ENCODE peak calls at places on chromosomes 11 and 22, in eight cellular contexts. S is mucosa of descending colon; D is activated effector memory CD4-positive, alpha-beta T cell treated with Interleukin-2 at 50 U/mL for 16 hours; O is RPMI8226; P is activated CD4-positive, alpha-beta T cell treated with anti-CD3 and anti-CD28 coated beads for 24 hours; C is lower leg skin; M is stimulated activated CD8-positive, alpha-beta memory T cell treated with anti-CD3 and anti-CD28 coated beads, Interleukin-12 subunit alpha, Interleukin-12 subunit beta, amount 100 ng/mL, for 1 hour; Q is naive thymus-derived CD8-positive, alpha-beta T cell. X is an unnamed sample.
A peak's percentile ranks its signal among the peaks of the same experiment; 100 is the strongest.

GRCh38 chr11:69775163-69775755 is at the start of gene FGF4:
- DNase-seq in S (no peak), D (no peak), O (peak; percentile 58), P (no peak), C (no peak), M (no peak), Q (no peak), X (no peak)

GRCh38 chr11:10674991-10675440 is 18.5 kb downstream of the IRAG1 start:
- DNase-seq in S (no peak), D (no peak), O (no peak), P (no peak), C (peak; percentile 49), M (no peak), Q (no peak), X (no peak)

GRCh38 chr22:50170453-50171318 is at the start of gene PANX2:
- DNase-seq in S (peak; percentile 38), D (no peak), O (no peak), P (no peak), C (no peak), M (no peak), Q (no peak), X (peak; percentile 57)

GRCh38 chr11:61164610-61165424 is 3.6 kb upstream of the VPS37C start:
- DNase-seq in S (no peak), D (no peak), O (no peak), P (no peak), C (no peak), M (no peak), Q (no peak), X (no peak)

GRCh38 chr11:97451441-97451840 is 1061.6 kb downstream of the JRKL start:
- DNase-seq in S (no peak), D (no peak), O (no peak), P (no peak), C (no peak), M (no peak), Q (no peak), X (no peak)

GRCh38 chr22:27576413-27576812 is 225.1 kb downstream of the MN1 start:
- DNase-seq in S (no peak), D (no peak), O (no peak), P (no peak), C (no peak), M (no peak), Q (no peak), X (no peak)

GRCh38 chr11:13336246-13336873 is 58.8 kb downstream of the BMAL1 start:
- DNase-seq in S (no peak), D (no peak), O (no peak), P (no peak), C (no peak), M (no peak), Q (no peak), X (no peak)

GRCh38 chr22:35258144-35258988 is 1.1 kb downstream of the HMGXB4 start:
- DNase-seq in S (no peak), D (no peak), O (peak; percentile 7), P (no peak), C (no peak), M (no peak), Q (no peak), X (peak; percentile 38)

GRCh38 chr11:71489311-71490043 is 36.5 kb downstream of the NADSYN1 start:
- DNase-seq in S (no peak), D (no peak), O (no peak), P (peak; percentile 41), C (no peak), M (no peak), Q (no peak), X (no peak)

GRCh38 chr11:94112182-94112960 is 16.3 kb upstream of the PANX1 start:
- DNase-seq in S (no peak), D (no peak), O (no peak), P (no peak), C (no peak), M (no peak), Q (no peak), X (no peak)

GRCh38 chr11:102410382-102410784 is 42.2 kb downstream of the TMEM123 start:
- DNase-seq in S (no peak), D (no peak), O (no peak), P (no peak), C (no peak), M (no peak), Q (no peak), X (peak; percentile 2)

GRCh38 chr11:120023551-120023950 is 114.4 kb downstream of the TRIM29 start:
- DNase-seq in S (no peak), D (no peak), O (no peak), P (no peak), C (no peak), M (no peak), Q (no peak), X (no peak)

GRCh38 chr11:69249641-69250502 is 44.1 kb upstream of the MYEOV start:
- DNase-seq in S (no peak), D (no peak), O (peak; percentile 79), P (no peak), C (no peak), M (no peak), Q (no peak), X (peak; percentile 74)